ENCODE peak calls at places on chromosomes 5 and 9, in nine cellular contexts. B is dorsolateral prefrontal cortex, D is tibial nerve, P is WTC11, F is AG10803, L is PC-3, A is HepG2, N is A549, O is GM06990. W is an unnamed sample.

GRCh38 chr5:98905857-98906688 is 22.7 kb downstream of the CHD1 start:
- DNase-seq in B (no peak), D (no peak), P (no peak), F (peak), L (peak), A (peak), N (no peak), O (peak), W (no peak)

GRCh38 chr5:75034137-75034739 is 18.1 kb downstream of the GCNT4 start:
- DNase-seq in B (no peak), D (no peak), P (no peak), F (no peak), L (peak), A (no peak), N (no peak), O (no peak), W (peak)

GRCh38 chr5:114363837-114364236 is 2.0 kb downstream of the KCNN2 start:
- DNase-seq in B (no peak), D (no peak), P (no peak), F (no peak), L (no peak), A (no peak), N (no peak), O (peak), W (no peak)

GRCh38 chr5:96661101-96661840 is 905 bp upstream of the CAST start:
- DNase-seq in B (no peak), D (peak), P (no peak), F (peak), L (peak), A (no peak), N (peak), O (peak), W (peak)

GRCh38 chr9:81584099-81584498 is 105.2 kb downstream of the TLE1 start:
- DNase-seq in B (no peak), D (no peak), P (no peak), F (no peak), L (no peak), A (peak), N (no peak), O (no peak), W (no peak)

GRCh38 chr9:36906492-36906891 is 127.6 kb downstream of the PAX5 start:
- DNase-seq in B (no peak), D (no peak), P (no peak), F (no peak), L (no peak), A (no peak), N (no peak), O (no peak), W (no peak)

GRCh38 chr9:6525326-6526040 is 112.5 kb downstream of the UHRF2 start:
- DNase-seq in B (no peak), D (no peak), P (no peak), F (peak), L (no peak), A (no peak), N (no peak), O (no peak), W (no peak)

GRCh38 chr5:159310492-159310891 is 19.8 kb downstream of the IL12B start:
- DNase-seq in B (no peak), D (no peak), P (peak), F (no peak), L (peak), A (no peak), N (no peak), O (peak), W (peak)

GRCh38 chr5:59843511-59844230 is 49.9 kb downstream of the PDE4D start:
- DNase-seq in B (no peak), D (no peak), P (no peak), F (no peak), L (no peak), A (peak), N (no peak), O (no peak), W (no peak)

GRCh38 chr9:7467186-7467585 is 332.4 kb downstream of the DMAC1 start:
- DNase-seq in B (no peak), D (no peak), P (no peak), F (no peak), L (no peak), A (no peak), N (no peak), O (no peak), W (no peak)

GRCh38 chr9:124371183-124371582 is 44.1 kb downstream of the PSMB7 start:
- DNase-seq in B (no peak), D (no peak), P (no peak), F (peak), L (no peak), A (peak), N (no peak), O (no peak), W (no peak)

GRCh38 chr9:137051145-137051724 is 2.6 kb downstream of the ENTPD2 start:
- DNase-seq in B (no peak), D (no peak), P (no peak), F (no peak), L (no peak), A (no peak), N (no peak), O (no peak), W (no peak)

GRCh38 chr5:98957307-98957706 is 28.5 kb upstream of the CHD1 start:
- DNase-seq in B (no peak), D (no peak), P (no peak), F (no peak), L (no peak), A (no peak), N (no peak), O (no peak), W (no peak)

GRCh38 chr5:119037496-119038215 is 33.2 kb upstream of the DMXL1 start:
- DNase-seq in B (no peak), D (no peak), P (no peak), F (peak), L (peak), A (no peak), N (no peak), O (no peak), W (no peak)

GRCh38 chr5:130109152-130109551 is 204.9 kb downstream of the CHSY3 start:
- DNase-seq in B (no peak), D (no peak), P (no peak), F (peak), L (peak), A (peak), N (peak), O (no peak), W (no peak)

GRCh38 chr5:10030219-10030831 is 219.4 kb downstream of the ATPSCKMT start:
- DNase-seq in B (no peak), D (no peak), P (peak), F (peak), L (peak), A (peak), N (no peak), O (no peak), W (no peak)

GRCh38 chr5:69492391-69493234 is at the start of gene OCLN:
- DNase-seq in B (no peak), D (no peak), P (peak), F (no peak), L (peak), A (peak), N (peak), O (peak), W (peak)

GRCh38 chr9:91782711-91783214 is 167.3 kb downstream of the ROR2 start:
- DNase-seq in B (no peak), D (no peak), P (no peak), F (no peak), L (no peak), A (no peak), N (no peak), O (no peak), W (no peak)

GRCh38 chr9:135282001-135282731 is 194.7 kb downstream of the OLFM1 start:
- DNase-seq in B (peak), D (peak), P (no peak), F (peak), L (peak), A (peak), N (peak), O (peak), W (peak)

GRCh38 chr5:78533356-78533755 is 115.2 kb downstream of the LHFPL2 start:
- DNase-seq in B (no peak), D (no peak), P (no peak), F (no peak), L (peak), A (peak), N (peak), O (no peak), W (no peak)

GRCh38 chr9:14561929-14562386 is 131.3 kb downstream of the ZDHHC21 start:
- DNase-seq in B (no peak), D (no peak), P (peak), F (no peak), L (peak), A (peak), N (no peak), O (no peak), W (no peak)

GRCh38 chr9:17764306-17764705 is 185.4 kb downstream of the SH3GL2 start:
- DNase-seq in B (no peak), D (no peak), P (no peak), F (no peak), L (no peak), A (no peak), N (no peak), O (no peak), W (no peak)

GRCh38 chr5:149228610-149229297 is 42.9 kb upstream of the AFAP1L1 start:
- DNase-seq in B (no peak), D (peak), P (no peak), F (peak), L (peak), A (peak), N (peak), O (no peak), W (no peak)
- TF ChIP-seq CTCF in B (peak), D (peak), P (no peak), F (peak), L (peak), A (peak), N (peak), O (no peak), W (no peak)

GRCh38 chr9:126893079-126893478 is 21.5 kb upstream of the RALGPS1 start:
- DNase-seq in B (no peak), D (no peak), P (no peak), F (no peak), L (peak), A (peak), N (no peak), O (no peak), W (peak)
- TF ChIP-seq CTCF in B (peak), D (no peak), P (no peak), F (peak), L (peak), A (peak), N (peak), O (peak), W (no peak)

GRCh38 chr5:14444988-14445387 is 136.6 kb upstream of the OTULINL start:
- DNase-seq in B (no peak), D (no peak), P (no peak), F (peak), L (peak), A (no peak), N (no peak), O (no peak), W (no peak)
- TF ChIP-seq CTCF in B (no peak), D (no peak), P (no peak), F (no peak), L (no peak), A (no peak), N (no peak), O (no peak), W (no peak)

GRCh38 chr5:136311999-136312398 is 53.3 kb downstream of the TRPC7 start:
- DNase-seq in B (no peak), D (no peak), P (peak), F (no peak), L (no peak), A (no peak), N (no peak), O (no peak), W (no peak)
- TF ChIP-seq CTCF in B (no peak), D (no peak), P (no peak), F (no peak), L (peak), A (no peak), N (no peak), O (no peak), W (no peak)

GRCh38 chr5:107067391-107067790 is 603.3 kb downstream of the EFNA5 start:
- DNase-seq in B (peak), D (no peak), P (peak), F (no peak), L (no peak), A (no peak), N (no peak), O (no peak), W (no peak)

GRCh38 chr5:107068782-107069181 is 602.0 kb downstream of the EFNA5 start:
- DNase-seq in B (no peak), D (no peak), P (no peak), F (no peak), L (no peak), A (no peak), N (no peak), O (no peak), W (no peak)

GRCh38 chr5:107072440-107072839 is 598.3 kb downstream of the EFNA5 start:
- DNase-seq in B (no peak), D (no peak), P (no peak), F (no peak), L (no peak), A (no peak), N (no peak), O (no peak), W (no peak)

GRCh38 chr5:107074991-107075390 is 595.7 kb downstream of the EFNA5 start:
- DNase-seq in B (no peak), D (no peak), P (no peak), F (no peak), L (no peak), A (no peak), N (no peak), O (no peak), W (no peak)

GRCh38 chr5:107072967-107073366 is 597.8 kb downstream of the EFNA5 start:
- DNase-seq in B (no peak), D (no peak), P (no peak), F (no peak), L (no peak), A (no peak), N (no peak), O (no peak), W (no peak)
- TF ChIP-seq CTCF in B (no peak), D (no peak), P (no peak), F (no peak), L (no peak), A (no peak), N (no peak), O (no peak), W (no peak)